ENCODE peak calls at places on chromosomes 6 and 20, in seven cellular contexts. K is pancreas; P is A549; R is left ventricle myocardium superior; O is CD4-positive, alpha-beta T cell; B is heart left ventricle; U is activated CD4-positive, alpha-beta T cell treated with anti-CD3 and anti-CD28 coated beads for 36 hours. S is an unnamed sample.

GRCh38 chr6:44932651-44933091 is 395.5 kb upstream of the RUNX2 start:
- ATAC-seq in K (no peak), P (no peak), R (no peak), O (peak; percentile 77), B (no peak), U (peak; percentile 42), S (peak; percentile 62)

GRCh38 chr20:34705008-34705382 is 851 bp downstream of the TP53INP2 start:
- ATAC-seq in K (no peak), P (no peak), R (no peak), O (no peak), B (no peak), U (no peak), S (no peak)

GRCh38 chr6:37785002-37785687 is 34.4 kb upstream of the ZFAND3 start:
- ATAC-seq in K (no peak), P (no peak), R (no peak), O (no peak), B (no peak), U (no peak), S (no peak)

GRCh38 chr6:137699036-137699683 is 167.9 kb upstream of the TNFAIP3 start:
- ATAC-seq in K (no peak), P (no peak), R (peak; percentile 8), O (peak; percentile 48), B (no peak), U (peak; percentile 80), S (peak; percentile 76)

GRCh38 chr6:56582246-56582645 is 60.4 kb downstream of the DST start:
- ATAC-seq in K (no peak), P (no peak), R (no peak), O (no peak), B (peak; percentile 34), U (no peak), S (no peak)

GRCh38 chr6:33335916-33336315 is 18.4 kb upstream of the ZBTB22 start:
- ATAC-seq in K (no peak), P (no peak), R (no peak), O (no peak), B (no peak), U (no peak), S (no peak)

GRCh38 chr6:166461821-166462460 is 79.2 kb upstream of the MPC1 start:
- ATAC-seq in K (no peak), P (no peak), R (no peak), O (no peak), B (no peak), U (no peak), S (no peak)

GRCh38 chr6:53302678-53303360 is 45.9 kb downstream of the ELOVL5 start:
- ATAC-seq in K (peak; percentile 72), P (no peak), R (peak; percentile 39), O (peak; percentile 91), B (peak; percentile 47), U (peak; percentile 31), S (peak; percentile 20)

GRCh38 chr6:80547827-80548226 is 441.4 kb downstream of the BCKDHB start:
- ATAC-seq in K (no peak), P (no peak), R (no peak), O (no peak), B (no peak), U (no peak), S (peak; percentile 31)

GRCh38 chr6:31588871-31589650 is 3.0 kb downstream of the LST1 start:
- ATAC-seq in K (no peak), P (no peak), R (no peak), O (no peak), B (no peak), U (no peak), S (no peak)

GRCh38 chr6:43093361-43094289 is 17.5 kb downstream of the PTK7 start:
- ATAC-seq in K (peak; percentile 22), P (no peak), R (peak; percentile 81), O (peak; percentile 29), B (peak; percentile 73), U (peak; percentile 77), S (peak; percentile 71)

GRCh38 chr20:1326031-1326930 is 2.7 kb downstream of the SDCBP2 start:
- ATAC-seq in K (no peak), P (peak; percentile 21), R (peak; percentile 13), O (no peak), B (peak; percentile 0), U (no peak), S (peak; percentile 34)

GRCh38 chr20:52958206-52958605 is 14.0 kb upstream of the TSHZ2 start:
- ATAC-seq in K (no peak), P (no peak), R (no peak), O (no peak), B (no peak), U (no peak), S (no peak)

GRCh38 chr6:26536571-26537159 is 1.5 kb upstream of the HMGN4 start:
- ATAC-seq in K (no peak), P (peak; percentile 4), R (no peak), O (no peak), B (no peak), U (peak; percentile 28), S (peak; percentile 33)

GRCh38 chr6:100730581-100730980 is 150.5 kb downstream of the ASCC3 start:
- ATAC-seq in K (no peak), P (no peak), R (no peak), O (no peak), B (no peak), U (no peak), S (no peak)

GRCh38 chr6:37134622-37135191 is 35.2 kb upstream of the PIM1 start:
- ATAC-seq in K (peak; percentile 75), P (peak; percentile 64), R (peak; percentile 1), O (peak; percentile 78), B (peak; percentile 16), U (peak; percentile 36), S (peak; percentile 69)

GRCh38 chr6:132548746-132549463 is 3.6 kb upstream of the TAAR8 start:
- ATAC-seq in K (no peak), P (no peak), R (no peak), O (no peak), B (no peak), U (no peak), S (no peak)

GRCh38 chr6:53410508-53411258 is 61.9 kb upstream of the ELOVL5 start:
- ATAC-seq in K (peak; percentile 82), P (peak; percentile 87), R (peak; percentile 89), O (peak; percentile 100), B (peak; percentile 85), U (peak; percentile 94), S (peak; percentile 97)

GRCh38 chr6:137112067-137112355 is 61.4 kb downstream of the IL22RA2 start:
- ATAC-seq in K (no peak), P (no peak), R (no peak), O (no peak), B (no peak), U (no peak), S (no peak)

GRCh38 chr6:35247642-35248231 is 11.8 kb upstream of the ZNF76 start:
- ATAC-seq in K (no peak), P (no peak), R (no peak), O (no peak), B (no peak), U (peak; percentile 70), S (peak; percentile 89)

GRCh38 chr20:57690525-57690924 is 19.3 kb downstream of the PMEPA1 start:
- ATAC-seq in K (no peak), P (no peak), R (no peak), O (no peak), B (no peak), U (no peak), S (no peak)

GRCh38 chr6:5173862-5174643 is 86.7 kb downstream of the LYRM4 start:
- ATAC-seq in K (no peak), P (no peak), R (no peak), O (peak; percentile 89), B (no peak), U (peak; percentile 96), S (peak; percentile 99)

GRCh38 chr20:61524956-61525666 is 273.1 kb downstream of the CDH4 start:
- ATAC-seq in K (no peak), P (no peak), R (no peak), O (no peak), B (no peak), U (no peak), S (no peak)

GRCh38 chr6:20672038-20672437 is 137.8 kb downstream of the CDKAL1 start:
- ATAC-seq in K (no peak), P (no peak), R (no peak), O (no peak), B (no peak), U (no peak), S (no peak)

GRCh38 chr6:89022747-89023289 is 57.7 kb upstream of the PNRC1 start:
- ATAC-seq in K (peak; percentile 81), P (no peak), R (peak; percentile 3), O (no peak), B (no peak), U (no peak), S (no peak)

GRCh38 chr6:100905067-100905466 is 23.9 kb upstream of the ASCC3 start:
- ATAC-seq in K (no peak), P (no peak), R (no peak), O (no peak), B (no peak), U (no peak), S (no peak)

GRCh38 chr6:51199733-51200132 is 381.1 kb downstream of the TFAP2B start:
- ATAC-seq in K (no peak), P (no peak), R (no peak), O (no peak), B (no peak), U (no peak), S (no peak)

GRCh38 chr6:55794136-55794812 is 81.1 kb downstream of the BMP5 start:
- ATAC-seq in K (no peak), P (no peak), R (no peak), O (no peak), B (no peak), U (no peak), S (no peak)

GRCh38 chr6:158408552-158409130 is 96.4 kb downstream of the TULP4 start:
- ATAC-seq in K (peak; percentile 42), P (no peak), R (peak; percentile 93), O (no peak), B (peak; percentile 93), U (no peak), S (no peak)

GRCh38 chr20:38870733-38871559 is 55.3 kb upstream of the FAM83D start:
- ATAC-seq in K (no peak), P (peak; percentile 77), R (peak; percentile 37), O (no peak), B (peak; percentile 55), U (peak; percentile 13), S (peak; percentile 53)

GRCh38 chr20:1909097-1909496 is 13.9 kb downstream of the SIRPA start:
- ATAC-seq in K (no peak), P (no peak), R (no peak), O (no peak), B (no peak), U (no peak), S (no peak)